ENCODE peak calls at places on chromosomes 1 and 21, in nine cellular contexts. Y is activated T-helper 1 cell treated with anti-CD3 and anti-CD28 coated beads, Interleukin-2, amount 50 U/mL, for 16 hours; Q is HuH-7; W is GM12865; T is GF-D8; S is epithelial cell of proximal tubule; N is OCI-LY7; U is hepatocyte; O is stimulated activated CD8-positive, alpha-beta memory T cell treated with anti-CD3 and anti-CD28 coated beads, Interleukin-15, amount 100 ng/mL, for 48 hours. A is an unnamed sample.

GRCh38 chr21:45322960-45323461 is 35.3 kb upstream of the POFUT2 start:
- DNase-seq in Y (no peak), Q (no peak), W (no peak), T (no peak), S (no peak), N (no peak), U (no peak), O (no peak), A (peak)

GRCh38 chr1:230205719-230206198 is 138.7 kb downstream of the GALNT2 start:
- DNase-seq in Y (no peak), Q (no peak), W (no peak), T (no peak), S (no peak), N (no peak), U (no peak), O (no peak), A (no peak)

GRCh38 chr1:227947678-227948492 is at the start of gene WNT9A:
- DNase-seq in Y (no peak), Q (peak), W (no peak), T (no peak), S (no peak), N (no peak), U (peak), O (no peak), A (peak)

GRCh38 chr1:173097001-173097400 is 46.3 kb upstream of the TNFSF18 start:
- DNase-seq in Y (no peak), Q (no peak), W (no peak), T (no peak), S (no peak), N (no peak), U (no peak), O (no peak), A (no peak)

GRCh38 chr1:19676438-19676922 is 11.8 kb downstream of the HTR6 start:
- DNase-seq in Y (no peak), Q (peak), W (peak), T (no peak), S (no peak), N (no peak), U (peak), O (no peak), A (peak)

GRCh38 chr1:23930861-23931471 is 17.8 kb upstream of the CNR2 start:
- DNase-seq in Y (no peak), Q (no peak), W (peak), T (peak), S (peak), N (peak), U (peak), O (no peak), A (no peak)

GRCh38 chr1:39652105-39652504 is 12.7 kb upstream of the HEYL start:
- DNase-seq in Y (no peak), Q (no peak), W (no peak), T (no peak), S (no peak), N (no peak), U (no peak), O (no peak), A (peak)

GRCh38 chr1:201374376-201374775 is 3.1 kb downstream of the TNNT2 start:
- DNase-seq in Y (no peak), Q (no peak), W (no peak), T (no peak), S (no peak), N (no peak), U (no peak), O (no peak), A (no peak)

GRCh38 chr1:19384113-19384512 is 72.0 kb downstream of the SLC66A1 start:
- DNase-seq in Y (no peak), Q (no peak), W (no peak), T (no peak), S (no peak), N (no peak), U (peak), O (no peak), A (peak)

GRCh38 chr1:84271452-84272273 is 29.8 kb upstream of the SAMD13 start:
- DNase-seq in Y (no peak), Q (no peak), W (peak), T (no peak), S (no peak), N (peak), U (peak), O (no peak), A (no peak)

GRCh38 chr1:206461602-206462455 is 8.4 kb upstream of the IKBKE start:
- DNase-seq in Y (peak), Q (peak), W (peak), T (no peak), S (no peak), N (peak), U (peak), O (peak), A (no peak)

GRCh38 chr1:43822040-43822439 is 111.6 kb upstream of the ARTN start:
- DNase-seq in Y (no peak), Q (no peak), W (no peak), T (no peak), S (peak), N (no peak), U (peak), O (no peak), A (no peak)

GRCh38 chr1:24902471-24902891 is 27.6 kb downstream of the RUNX3 start:
- DNase-seq in Y (no peak), Q (no peak), W (peak), T (no peak), S (no peak), N (no peak), U (no peak), O (no peak), A (no peak)

GRCh38 chr1:151513626-151514101 is 2.5 kb downstream of the CGN start:
- DNase-seq in Y (no peak), Q (peak), W (no peak), T (no peak), S (no peak), N (peak), U (peak), O (no peak), A (no peak)

GRCh38 chr1:226308166-226308722 is 720 bp downstream of the LIN9 start:
- DNase-seq in Y (no peak), Q (peak), W (peak), T (no peak), S (no peak), N (peak), U (no peak), O (peak), A (peak)

GRCh38 chr1:181141431-181141910 is 53.0 kb downstream of the IER5 start:
- DNase-seq in Y (no peak), Q (no peak), W (no peak), T (no peak), S (no peak), N (peak), U (no peak), O (peak), A (no peak)

GRCh38 chr1:166017395-166017794 is 149.4 kb downstream of the FAM78B start:
- DNase-seq in Y (no peak), Q (no peak), W (peak), T (no peak), S (no peak), N (peak), U (no peak), O (no peak), A (no peak)

GRCh38 chr1:24391882-24392603 is 21.5 kb downstream of the STPG1 start:
- DNase-seq in Y (peak), Q (peak), W (peak), T (no peak), S (peak), N (peak), U (peak), O (no peak), A (peak)

GRCh38 chr1:6534248-6534647 is 20.1 kb downstream of the NOL9 start:
- DNase-seq in Y (no peak), Q (no peak), W (no peak), T (no peak), S (no peak), N (no peak), U (no peak), O (no peak), A (no peak)

GRCh38 chr1:27447399-27447798 is 42.6 kb downstream of the WASF2 start:
- DNase-seq in Y (no peak), Q (no peak), W (no peak), T (no peak), S (no peak), N (no peak), U (no peak), O (no peak), A (no peak)

GRCh38 chr1:180173952-180174351 is 19.3 kb downstream of the QSOX1 start:
- DNase-seq in Y (no peak), Q (no peak), W (no peak), T (no peak), S (no peak), N (no peak), U (no peak), O (no peak), A (peak)

GRCh38 chr1:218772575-218772974 is 401.1 kb upstream of the LYPLAL1 start:
- DNase-seq in Y (no peak), Q (no peak), W (no peak), T (no peak), S (no peak), N (no peak), U (no peak), O (no peak), A (no peak)

GRCh38 chr1:221963742-221964141 is 221.9 kb upstream of the DUSP10 start:
- DNase-seq in Y (no peak), Q (no peak), W (no peak), T (no peak), S (no peak), N (no peak), U (no peak), O (no peak), A (no peak)

GRCh38 chr1:83693409-83694126 is 305.4 kb downstream of the TTLL7 start:
- DNase-seq in Y (no peak), Q (no peak), W (no peak), T (no peak), S (no peak), N (peak), U (peak), O (no peak), A (no peak)

GRCh38 chr1:240152611-240153297 is 61.1 kb downstream of the FMN2 start:
- DNase-seq in Y (no peak), Q (no peak), W (no peak), T (no peak), S (no peak), N (no peak), U (no peak), O (no peak), A (no peak)

GRCh38 chr21:21163904-21164303 is 165.7 kb downstream of the NCAM2 start:
- DNase-seq in Y (no peak), Q (peak), W (peak), T (peak), S (peak), N (peak), U (peak), O (peak), A (no peak)

GRCh38 chr1:203934027-203934426 is 72.6 kb downstream of the SNRPE start:
- DNase-seq in Y (no peak), Q (no peak), W (no peak), T (no peak), S (no peak), N (no peak), U (no peak), O (no peak), A (no peak)

GRCh38 chr1:161258439-161259386 is at the start of gene PCP4L1:
- DNase-seq in Y (no peak), Q (no peak), W (peak), T (no peak), S (no peak), N (no peak), U (peak), O (peak), A (peak)

GRCh38 chr1:66980745-66981367 is 56.1 kb downstream of the MIER1 start:
- DNase-seq in Y (no peak), Q (no peak), W (no peak), T (no peak), S (no peak), N (no peak), U (no peak), O (no peak), A (no peak)

GRCh38 chr1:71086331-71086730 is 5.5 kb upstream of the ZRANB2 start:
- DNase-seq in Y (no peak), Q (no peak), W (no peak), T (no peak), S (no peak), N (no peak), U (no peak), O (no peak), A (no peak)

GRCh38 chr1:240235521-240236288 is 144.0 kb downstream of the FMN2 start:
- DNase-seq in Y (no peak), Q (no peak), W (no peak), T (no peak), S (no peak), N (no peak), U (no peak), O (no peak), A (no peak)

GRCh38 chr1:83632906-83633305 is 366.0 kb downstream of the TTLL7 start:
- DNase-seq in Y (no peak), Q (no peak), W (peak), T (no peak), S (no peak), N (no peak), U (no peak), O (peak), A (no peak)

GRCh38 chr1:111191496-111191895 is 8.9 kb downstream of the DENND2D start:
- DNase-seq in Y (no peak), Q (no peak), W (peak), T (no peak), S (no peak), N (no peak), U (no peak), O (no peak), A (no peak)

A was measured in Right ventricle myocardium superior.